ENCODE peak calls at places on chromosomes 5 and 9, in eight cellular contexts. P is A172; Q is T1000; B is NCI-H774; M is activated CD8-positive, alpha-beta T cell treated with anti-CD3 and anti-CD28 coated beads for 36 hours; F is GM13976; K is activated naive CD8-positive, alpha-beta T cell treated with anti-CD3 and anti-CD28 coated beads, Interleukin-2, amount 10 ng/mL, durations not matched to agents 7 days and 5 days; C is fibroblast of villous mesenchyme. R is an unnamed sample.

GRCh38 chr5:59186623-59187022 is 603.7 kb downstream of the RAB3C start:
- DNase-seq in M (no peak), K (no peak), B (no peak), P (no peak), C (no peak), F (no peak), Q (no peak), R (no peak)

GRCh38 chr5:112418412-112419049 is 546 bp downstream of the EPB41L4A start:
- DNase-seq in F (peak), P (no peak), B (no peak), M (peak), K (peak), Q (no peak), C (peak), R (no peak)

GRCh38 chr9:117424291-117424690 is 9.4 kb upstream of the ASTN2 start:
- DNase-seq in M (no peak), Q (no peak), K (no peak), P (no peak), F (no peak), B (no peak), C (no peak), R (no peak)

GRCh38 chr9:90311811-90312210 is 330.8 kb downstream of the DIRAS2 start:
- DNase-seq in K (no peak), M (no peak), Q (no peak), P (no peak), B (no peak), C (no peak), F (no peak), R (no peak)

GRCh38 chr5:86679529-86679928 is 61.8 kb downstream of the COX7C start:
- DNase-seq in F (no peak), C (peak), K (no peak), B (peak), Q (no peak), M (no peak), P (peak), R (peak)

GRCh38 chr5:95554331-95554646 is 488 bp downstream of the SKIC3 start:
- DNase-seq in P (no peak), Q (no peak), C (no peak), B (no peak), M (no peak), K (no peak), F (no peak), R (no peak)

GRCh38 chr9:134031071-134031470 is 5.8 kb downstream of the BRD3OS start:
- DNase-seq in P (no peak), Q (no peak), B (no peak), C (no peak), F (no peak), K (no peak), M (no peak), R (no peak)

GRCh38 chr9:90870646-90871326 is 69.2 kb downstream of the SYK start:
- DNase-seq in Q (peak), M (peak), B (peak), F (peak), C (peak), P (peak), K (no peak), R (peak)

GRCh38 chr9:113955076-113955752 is 79.1 kb downstream of the ZNF618 start:
- DNase-seq in Q (no peak), M (no peak), C (peak), P (peak), F (no peak), B (no peak), K (no peak), R (no peak)

GRCh38 chr9:136997830-136998234 is 1.5 kb upstream of the CLIC3 start:
- DNase-seq in Q (no peak), M (peak), K (peak), F (no peak), P (peak), B (no peak), C (no peak), R (no peak)

GRCh38 chr5:56984445-56984844 is 32.5 kb upstream of the MIER3 start:
- DNase-seq in M (peak), P (no peak), F (no peak), B (no peak), C (peak), Q (no peak), K (no peak), R (no peak)

GRCh38 chr9:106333487-106333886 is 529.5 kb upstream of the ZNF462 start:
- DNase-seq in M (no peak), C (no peak), K (no peak), F (no peak), Q (no peak), B (peak), P (no peak), R (no peak)

GRCh38 chr5:43627028-43627427 is 24.0 kb downstream of the NNT start:
- DNase-seq in K (no peak), F (no peak), C (peak), Q (no peak), M (peak), P (peak), B (no peak), R (peak)

GRCh38 chr5:126975791-126976190 is 54.6 kb downstream of the MARCHF3 start:
- DNase-seq in F (no peak), Q (no peak), M (no peak), C (no peak), K (no peak), B (no peak), P (no peak), R (no peak)

GRCh38 chr5:125476888-125477585 is 730.6 kb upstream of the ZNF608 start:
- DNase-seq in C (peak), B (no peak), M (no peak), Q (no peak), K (no peak), P (peak), F (no peak), R (no peak)

GRCh38 chr9:132955768-132956167 is 11.4 kb upstream of the TSC1 start:
- DNase-seq in M (no peak), C (no peak), B (no peak), K (no peak), Q (no peak), F (no peak), P (no peak), R (no peak)

GRCh38 chr5:143851383-143851782 is 39.4 kb downstream of the HMHB1 start:
- DNase-seq in C (no peak), M (no peak), F (no peak), Q (no peak), B (no peak), K (no peak), P (no peak), R (no peak)

GRCh38 chr9:105280730-105281129 is 36.3 kb downstream of the SLC44A1 start:
- DNase-seq in M (no peak), Q (no peak), C (no peak), F (no peak), P (no peak), K (no peak), B (no peak), R (no peak)

GRCh38 chr9:18580146-18580545 is 106.2 kb downstream of the ADAMTSL1 start:
- DNase-seq in F (no peak), K (no peak), C (no peak), P (no peak), Q (no peak), M (no peak), B (no peak), R (no peak)

GRCh38 chr5:179344301-179345178 is 721 bp downstream of the ADAMTS2 start:
- DNase-seq in K (no peak), P (no peak), C (peak), F (no peak), B (no peak), Q (peak), M (no peak), R (no peak)

GRCh38 chr5:154648706-154649105 is 106.5 kb upstream of the LARP1 start:
- DNase-seq in M (no peak), P (no peak), B (no peak), C (peak), Q (no peak), F (no peak), K (no peak), R (peak)

GRCh38 chr9:6552033-6552737 is 93.3 kb downstream of the GLDC start:
- DNase-seq in K (no peak), M (no peak), B (no peak), F (no peak), P (peak), C (peak), Q (no peak), R (no peak)

GRCh38 chr5:123371575-123372179 is 51.5 kb downstream of the CEP120 start:
- DNase-seq in C (peak), Q (no peak), K (no peak), B (no peak), P (peak), F (no peak), M (peak), R (peak)